ENCODE peak calls at places on chromosomes 5 and 9, in eight cellular contexts. J is B cell, S is body of pancreas, G is AG10803, I is WTC11, X is cardiac fibroblast, F is MCF 10A, Q is neural crest cell. C is an unnamed sample.

GRCh38 chr5:143979044-143979690 is 167.2 kb downstream of the HMHB1 start:
- DNase-seq in J (no peak), S (no peak), G (no peak), I (no peak), X (no peak), F (no peak), Q (no peak), C (no peak)

GRCh38 chr9:34334337-34334824 is 5.0 kb downstream of the NUDT2 start:
- DNase-seq in J (no peak), S (peak), G (peak), I (peak), X (no peak), F (no peak), Q (peak), C (no peak)

GRCh38 chr9:6956796-6957355 is 199.1 kb downstream of the KDM4C start:
- DNase-seq in J (no peak), S (no peak), G (no peak), I (no peak), X (no peak), F (no peak), Q (no peak), C (no peak)

GRCh38 chr5:172141949-172142319 is 46.1 kb downstream of the STK10 start:
- DNase-seq in J (no peak), S (no peak), G (no peak), I (no peak), X (no peak), F (no peak), Q (no peak), C (no peak)

GRCh38 chr9:73579823-73580222 is 428.2 kb downstream of the ANXA1 start:
- DNase-seq in J (no peak), S (no peak), G (no peak), I (no peak), X (no peak), F (no peak), Q (no peak), C (no peak)

GRCh38 chr5:77426670-77427069 is 65.4 kb downstream of the WDR41 start:
- DNase-seq in J (no peak), S (no peak), G (peak), I (no peak), X (no peak), F (no peak), Q (no peak), C (no peak)

GRCh38 chr9:86494644-86495081 is 140.5 kb upstream of the TUT7 start:
- DNase-seq in J (no peak), S (no peak), G (peak), I (no peak), X (peak), F (peak), Q (no peak), C (no peak)

GRCh38 chr9:124340219-124341069 is 74.8 kb downstream of the PSMB7 start:
- DNase-seq in J (no peak), S (no peak), G (no peak), I (no peak), X (no peak), F (no peak), Q (no peak), C (no peak)

GRCh38 chr9:108041551-108041950 is 552.0 kb upstream of the KLF4 start:
- DNase-seq in J (no peak), S (no peak), G (peak), I (no peak), X (peak), F (peak), Q (no peak), C (no peak)

GRCh38 chr9:132896906-132897305 is 18.2 kb downstream of the SPACA9 start:
- DNase-seq in J (no peak), S (no peak), G (no peak), I (no peak), X (peak), F (no peak), Q (no peak), C (no peak)

GRCh38 chr5:35860686-35861085 is 4.0 kb downstream of the IL7R start:
- DNase-seq in J (no peak), S (no peak), G (peak), I (no peak), X (no peak), F (no peak), Q (no peak), C (no peak)

GRCh38 chr9:137918331-137919094 is 40.9 kb downstream of the CACNA1B start:
- DNase-seq in J (no peak), S (no peak), G (no peak), I (no peak), X (no peak), F (no peak), Q (no peak), C (no peak)

GRCh38 chr5:163383754-163384153 is 53.6 kb upstream of the CCNG1 start:
- DNase-seq in J (no peak), S (no peak), G (no peak), I (no peak), X (no peak), F (no peak), Q (no peak), C (no peak)

GRCh38 chr9:129719135-129719534 is 33.7 kb downstream of the PTGES start:
- DNase-seq in J (no peak), S (no peak), G (no peak), I (peak), X (no peak), F (no peak), Q (no peak), C (no peak)
- TF ChIP-seq CTCF in J (no peak), S (no peak), G (no peak), I (peak), X (no peak), F (no peak), Q (no peak), C (no peak)

DNA sequence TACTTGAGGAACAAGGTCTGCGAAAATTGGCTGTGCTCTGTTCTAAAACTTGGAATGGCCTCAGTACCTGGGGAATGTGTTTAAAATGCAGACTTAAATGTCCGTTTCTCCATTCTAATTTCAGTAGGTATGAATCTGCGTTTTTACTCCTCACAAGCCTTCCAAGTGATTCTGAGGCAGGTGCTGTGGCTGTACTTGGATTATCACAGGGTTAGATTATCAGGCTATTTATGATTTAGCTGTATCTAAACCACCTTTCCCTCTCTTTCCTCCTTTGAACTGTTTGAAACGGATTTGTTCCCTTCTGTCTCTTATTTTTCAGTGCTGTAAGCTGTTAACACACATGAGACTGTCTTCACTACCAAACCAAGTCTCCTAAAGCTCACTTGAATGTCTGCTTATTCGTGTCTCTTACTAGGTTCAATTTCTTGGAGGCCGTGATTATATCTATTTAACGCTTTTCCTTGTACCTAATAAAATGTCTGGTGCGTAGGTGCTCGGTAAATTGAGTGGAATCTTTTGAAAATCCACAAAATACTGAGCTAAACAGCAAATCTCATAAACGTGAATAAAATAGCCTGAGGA is 714 bp upstream of the CETN3 start:
- DNase-seq in J (no peak), S (no peak), G (peak), I (no peak), X (peak), F (no peak), Q (no peak), C (no peak)
- TF ChIP-seq CTCF in J (no peak), S (no peak), G (no peak), I (no peak), X (no peak), F (no peak), Q (peak), C (no peak)

GRCh38 chr9:36788534-36788933 is 215.8 kb downstream of the MELK start:
- DNase-seq in J (no peak), S (no peak), G (no peak), I (peak), X (no peak), F (peak), Q (no peak), C (peak)
- TF ChIP-seq CTCF in J (no peak), S (no peak), G (peak), I (peak), X (peak), F (peak), Q (peak), C (no peak)

DNA sequence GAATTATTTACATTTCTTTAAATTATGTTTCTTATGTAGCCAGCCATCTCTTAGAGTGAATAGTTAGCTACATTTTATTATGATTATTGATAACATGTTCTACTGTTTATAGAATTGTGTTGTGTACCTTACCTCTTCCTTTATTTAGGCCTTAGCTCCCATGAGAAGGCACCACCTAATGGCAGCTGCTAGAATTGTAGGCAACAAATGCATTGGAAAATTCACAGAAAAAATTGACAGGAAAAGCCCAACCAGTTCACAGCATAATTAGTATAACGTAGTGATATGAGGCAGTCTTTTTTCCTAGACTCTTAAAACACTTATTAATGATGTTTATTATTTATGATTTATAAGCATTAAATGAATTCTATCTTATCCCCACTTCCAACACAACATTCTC is 175.8 kb downstream of the WDR70 start:
- DNase-seq in J (no peak), S (no peak), G (no peak), I (no peak), X (no peak), F (peak), Q (no peak), C (peak)
- TF ChIP-seq CTCF in J (no peak), S (peak), G (peak), I (peak), X (peak), F (peak), Q (peak), C (peak)